ENCODE peak calls at places on chromosome 9, in four cellular contexts. K is activated naive CD8-positive, alpha-beta T cell treated with anti-CD3 and anti-CD28 coated beads, Interleukin-2, amount 10 ng/mL, durations not matched to agents 7 days and 5 days; Y is GM12891; H is G401. D is an unnamed sample.

GRCh38 chr9:74556685-74557084 is 59.5 kb downstream of the RORB start:
- DNase-seq in K (no peak), Y (no peak), H (no peak), D (no peak)

GRCh38 chr9:12614488-12614887 is 78.7 kb upstream of the TYRP1 start:
- DNase-seq in K (no peak), Y (no peak), H (no peak), D (no peak)

GRCh38 chr9:6413365-6414263 is 615 bp downstream of the UHRF2 start:
- DNase-seq in K (peak), Y (no peak), H (peak), D (peak)

GRCh38 chr9:113381909-113382411 is 5.2 kb upstream of the HDHD3 start:
- DNase-seq in K (no peak), Y (no peak), H (no peak), D (no peak)

GRCh38 chr9:98091735-98092632 is 27.0 kb downstream of the TRIM14 start:
- DNase-seq in K (no peak), Y (no peak), H (no peak), D (no peak)

GRCh38 chr9:37522971-37523370 is 37.2 kb downstream of the POLR1E start:
- DNase-seq in K (no peak), Y (no peak), H (no peak), D (no peak)

GRCh38 chr9:124348831-124349230 is 66.4 kb downstream of the PSMB7 start:
- DNase-seq in K (peak), Y (no peak), H (no peak), D (no peak)

GRCh38 chr9:109771084-109771483 is 8.9 kb upstream of the PALM2AKAP2 start:
- DNase-seq in K (no peak), Y (no peak), H (no peak), D (no peak)

GRCh38 chr9:104200456-104200994 is 106.4 kb downstream of the SMC2 start:
- DNase-seq in K (no peak), Y (no peak), H (no peak), D (no peak)

GRCh38 chr9:69660304-69660703 is 11.9 kb downstream of the APBA1 start:
- DNase-seq in K (no peak), Y (no peak), H (no peak), D (no peak)

GRCh38 chr9:131674425-131675421 is 65.2 kb downstream of the RAPGEF1 start:
- DNase-seq in K (no peak), Y (no peak), H (no peak), D (no peak)

GRCh38 chr9:113985968-113986585 is 92.0 kb downstream of the AMBP start:
- DNase-seq in K (no peak), Y (no peak), H (peak), D (no peak)

GRCh38 chr9:21559402-21560280 is 77.5 kb upstream of the IFNE start:
- DNase-seq in K (peak), Y (peak), H (peak), D (no peak)

GRCh38 chr9:134146774-134147493 is 11.1 kb downstream of the WDR5 start:
- DNase-seq in K (no peak), Y (no peak), H (no peak), D (no peak)

GRCh38 chr9:36855443-36856315 is 178.4 kb downstream of the PAX5 start:
- DNase-seq in K (peak), Y (no peak), H (no peak), D (no peak)

GRCh38 chr9:114069476-114070187 is 8.5 kb downstream of the AMBP start:
- DNase-seq in K (no peak), Y (no peak), H (no peak), D (no peak)

GRCh38 chr9:124290053-124290581 is 32.4 kb downstream of the NEK6 start:
- DNase-seq in K (no peak), Y (no peak), H (no peak), D (no peak)

GRCh38 chr9:129352157-129352870 is 174.3 kb upstream of the IER5L start:
- DNase-seq in K (no peak), Y (no peak), H (no peak), D (no peak)

GRCh38 chr9:131233556-131233955 is 42.8 kb downstream of the FAM78A start:
- DNase-seq in K (no peak), Y (no peak), H (no peak), D (no peak)

GRCh38 chr9:97911528-97911927 is 10.8 kb downstream of the TRMO start:
- DNase-seq in K (no peak), Y (no peak), H (no peak), D (no peak)

GRCh38 chr9:133477992-133478850 is 678 bp downstream of the SLC2A6 start:
- DNase-seq in K (no peak), Y (peak), H (no peak), D (peak)

GRCh38 chr9:109903515-109904138 is 123.6 kb downstream of the PALM2AKAP2 start:
- DNase-seq in K (no peak), Y (peak), H (peak), D (peak)

GRCh38 chr9:124884376-124884775 is 22.4 kb downstream of the ARPC5L start:
- DNase-seq in K (no peak), Y (no peak), H (no peak), D (no peak)

GRCh38 chr9:87599901-87600610 is 102.4 kb downstream of the DAPK1 start:
- DNase-seq in K (no peak), Y (no peak), H (no peak), D (no peak)

GRCh38 chr9:94649100-94649855 is 10.0 kb upstream of the FBP1 start:
- DNase-seq in K (no peak), Y (no peak), H (no peak), D (peak)

GRCh38 chr9:16192403-16193017 is 639.7 kb downstream of the CCDC171 start:
- DNase-seq in K (no peak), Y (no peak), H (no peak), D (no peak)

GRCh38 chr9:112820886-112821285 is 69.8 kb downstream of the SLC46A2 start:
- DNase-seq in K (no peak), Y (no peak), H (no peak), D (no peak)

GRCh38 chr9:107404086-107404590 is 85.4 kb downstream of the KLF4 start:
- DNase-seq in K (no peak), Y (no peak), H (no peak), D (no peak)

GRCh38 chr9:112858625-112859147 is 32.0 kb downstream of the SLC46A2 start:
- DNase-seq in K (no peak), Y (peak), H (no peak), D (peak)

GRCh38 chr9:122190597-122191381 is 31.1 kb downstream of the MORN5 start:
- DNase-seq in K (no peak), Y (no peak), H (no peak), D (peak)

GRCh38 chr9:69325409-69326212 is 596 bp downstream of the ENTREP1 start:
- DNase-seq in K (no peak), Y (no peak), H (no peak), D (no peak)

D was measured in pons.